ENCODE peak calls at places on chromosomes 6 and 20, in four cellular contexts. Y, B, H and O are unnamed samples.

GRCh38 chr6:43256670-43257664 is 13.7 kb downstream of the TTBK1 start:
- DNase-seq in B (no peak), Y (no peak), H (no peak), O (no peak)

GRCh38 chr6:31308050-31308844 is 36.4 kb upstream of the HLA-C start:
- DNase-seq in H (no peak), B (peak; percentile 48), Y (peak; percentile 90), O (no peak)

GRCh38 chr6:81754906-81755305 is 2.4 kb upstream of the TENT5A start:
- DNase-seq in B (no peak), Y (no peak), H (no peak), O (no peak)

GRCh38 chr6:118783931-118784528 is 109.9 kb upstream of the ASF1A start:
- DNase-seq in H (no peak), Y (no peak), B (no peak), O (no peak)

GRCh38 chr20:4869290-4870193 is 131.8 kb downstream of the SLC23A2 start:
- DNase-seq in H (no peak), B (no peak), Y (no peak), O (no peak)

GRCh38 chr20:39660251-39660650 is 698.1 kb downstream of the DHX35 start:
- DNase-seq in Y (no peak), H (no peak), B (no peak), O (no peak)

GRCh38 chr6:36677059-36677749 is 1.3 kb upstream of the CDKN1A start:
- DNase-seq in Y (no peak), B (no peak), H (no peak), O (no peak)

GRCh38 chr20:53660947-53661381 is 67.3 kb upstream of the ZNF217 start:
- DNase-seq in H (no peak), B (no peak), Y (no peak), O (no peak)

GRCh38 chr20:58070664-58071499 is 157.6 kb downstream of the ANKRD60 start:
- DNase-seq in B (no peak), Y (no peak), H (no peak), O (no peak)

GRCh38 chr20:32978009-32978335 is 26.3 kb downstream of the SUN5 start:
- DNase-seq in H (no peak), B (no peak), Y (no peak), O (no peak)

GRCh38 chr6:81693212-81693611 is 59.3 kb downstream of the TENT5A start:
- DNase-seq in Y (no peak), H (no peak), B (no peak), O (no peak)

GRCh38 chr6:30571085-30572077 is at the start of gene ABCF1:
- DNase-seq in H (peak; percentile 96), Y (peak; percentile 100), B (peak; percentile 100), O (peak; percentile 99)

GRCh38 chr6:7680393-7681075 is 45.4 kb upstream of the BMP6 start:
- DNase-seq in H (no peak), B (no peak), Y (no peak), O (no peak)

DNA sequence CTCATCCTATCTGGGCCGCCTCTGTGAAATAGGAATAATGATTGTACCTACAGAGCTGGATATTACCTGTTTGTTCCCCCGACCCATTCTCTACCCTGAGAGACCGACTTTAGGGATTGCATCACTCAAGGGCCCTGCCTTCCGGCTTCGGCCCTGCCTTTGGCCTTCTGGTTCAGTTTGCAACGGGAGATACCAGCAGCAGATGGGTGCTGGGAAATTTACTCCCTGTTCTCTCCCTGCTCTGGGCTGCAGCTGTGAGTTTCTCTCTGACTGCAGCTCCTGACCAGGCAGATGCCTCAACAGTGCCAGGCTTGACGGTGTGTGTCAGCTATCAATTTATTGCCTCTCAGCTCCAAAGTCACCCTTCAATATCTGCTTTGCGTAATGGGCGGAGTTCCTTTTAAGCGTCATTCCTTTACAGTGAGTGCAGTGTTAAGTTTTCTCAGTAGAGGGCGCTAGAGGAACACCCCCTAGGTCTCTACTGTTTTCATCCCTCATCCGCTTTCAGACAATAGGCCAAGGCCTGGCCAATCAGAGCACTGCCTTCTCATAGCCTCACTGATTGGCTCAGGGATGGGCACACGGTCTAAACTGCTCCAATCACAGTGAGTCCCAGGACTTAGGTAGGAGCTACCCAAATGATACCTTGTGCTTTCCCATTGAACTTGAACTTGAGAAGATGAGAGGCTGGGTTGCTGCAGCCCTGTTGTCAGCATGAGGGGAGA is 30.0 kb downstream of the KCNG1 start:
- DNase-seq in H (no peak), Y (no peak), B (no peak), O (no peak)
- TF ChIP-seq CTCF in H (peak; percentile 16), Y (peak; percentile 16), B (peak; percentile 46), O (peak; percentile 23)

GRCh38 chr20:47285189-47285588 is 71.3 kb downstream of the ZMYND8 start:
- DNase-seq in Y (no peak), H (no peak), B (no peak), O (no peak)

GRCh38 chr20:47289096-47289495 is 67.4 kb downstream of the ZMYND8 start:
- DNase-seq in H (no peak), Y (no peak), B (no peak), O (no peak)

GRCh38 chr20:47286681-47287080 is 69.8 kb downstream of the ZMYND8 start:
- DNase-seq in B (no peak), Y (no peak), H (no peak), O (no peak)

GRCh38 chr20:47289989-47290388 is 66.5 kb downstream of the ZMYND8 start:
- DNase-seq in Y (no peak), H (no peak), B (no peak), O (no peak)

GRCh38 chr20:47287609-47288144 is 68.8 kb downstream of the ZMYND8 start:
- DNase-seq in B (no peak), Y (no peak), H (no peak), O (no peak)
- H3K36me3 ChIP-seq in B (peaks cover 53% of the 10 kb centered on the region), Y (no peaks in the 10 kb centered on the region), H (no peaks in the 10 kb centered on the region), O (no peaks in the 10 kb centered on the region)

GRCh38 chr6:411402-412145 is 20.0 kb downstream of the IRF4 start:
- DNase-seq in Y (no peak), H (no peak), B (no peak), O (peak; percentile 34)

GRCh38 chr6:410555-411395 is 19.2 kb downstream of the IRF4 start:
- DNase-seq in Y (no peak), B (no peak), H (no peak), O (no peak)

GRCh38 chr6:412146-412886 is 20.8 kb downstream of the IRF4 start:
- DNase-seq in Y (no peak), B (no peak), H (no peak), O (no peak)

GRCh38 chr6:414447-414846 is 22.9 kb downstream of the IRF4 start:
- DNase-seq in B (no peak), Y (no peak), H (no peak), O (no peak)

GRCh38 chr6:415087-415486 is 23.5 kb downstream of the IRF4 start:
- DNase-seq in H (no peak), Y (no peak), B (no peak), O (no peak)
- H3K27ac ChIP-seq in H (no peak overlapping the region), Y (no peak overlapping the region), B (no peak overlapping the region), O (no peak overlapping the region)

GRCh38 chr6:21935561-21936028 is 342.0 kb downstream of the SOX4 start:
- DNase-seq in B (no peak), H (no peak), Y (no peak), O (no peak)
- TF ChIP-seq CTCF in B (no peak), H (no peak), Y (peak; percentile 60), O (peak; percentile 26)